ENCODE peak calls at places on chromosomes 1 and 21, in five cellular contexts. One of them, this sample, is unnamed.

GRCh38 chr1:87826639-87827345 is 498.1 kb downstream of the LMO4 start:
- DNase-seq in heart right ventricle: peak; percentile 73
- DNase-seq in colonic mucosa: peak; percentile 26
- DNase-seq in WTC11: no peak
- DNase-seq in A172: peak; percentile 13
- DNase-seq in this sample: peak; percentile 2

GRCh38 chr1:224673161-224673560 is 57.0 kb downstream of the CNIH3 start:
- DNase-seq in heart right ventricle: no peak
- DNase-seq in colonic mucosa: no peak
- DNase-seq in WTC11: no peak
- DNase-seq in A172: no peak
- DNase-seq in this sample: no peak

GRCh38 chr1:222996307-222996983 is 146.6 kb downstream of the TLR5 start:
- DNase-seq in heart right ventricle: no peak
- DNase-seq in colonic mucosa: no peak
- DNase-seq in WTC11: no peak
- DNase-seq in A172: no peak
- DNase-seq in this sample: peak; percentile 40

GRCh38 chr1:245001252-245001651 is 136.9 kb upstream of the HNRNPU start:
- DNase-seq in heart right ventricle: no peak
- DNase-seq in colonic mucosa: no peak
- DNase-seq in WTC11: no peak
- DNase-seq in A172: no peak
- DNase-seq in this sample: no peak

GRCh38 chr1:71649588-71649987 is 568.8 kb upstream of the ZRANB2 start:
- DNase-seq in heart right ventricle: no peak
- DNase-seq in colonic mucosa: no peak
- DNase-seq in WTC11: no peak
- DNase-seq in A172: no peak
- DNase-seq in this sample: no peak

GRCh38 chr1:6222644-6223043 is 13.1 kb downstream of the ICMT start:
- DNase-seq in heart right ventricle: peak; percentile 91
- DNase-seq in colonic mucosa: peak; percentile 62
- DNase-seq in WTC11: no peak
- DNase-seq in A172: peak; percentile 66
- DNase-seq in this sample: no peak

GRCh38 chr1:107609808-107610207 is 355.2 kb downstream of the VAV3 start:
- DNase-seq in heart right ventricle: no peak
- DNase-seq in colonic mucosa: no peak
- DNase-seq in WTC11: no peak
- DNase-seq in A172: no peak
- DNase-seq in this sample: no peak

GRCh38 chr1:238029126-238029525 is 138.4 kb upstream of the ZP4 start:
- DNase-seq in heart right ventricle: no peak
- DNase-seq in colonic mucosa: no peak
- DNase-seq in WTC11: no peak
- DNase-seq in A172: no peak
- DNase-seq in this sample: no peak

GRCh38 chr1:219416598-219417238 is 196.2 kb downstream of the ZC3H11B start:
- DNase-seq in heart right ventricle: peak; percentile 56
- DNase-seq in colonic mucosa: peak; percentile 71
- DNase-seq in WTC11: peak; percentile 72
- DNase-seq in A172: peak; percentile 74
- DNase-seq in this sample: peak; percentile 29

GRCh38 chr1:219542828-219543518 is 69.9 kb downstream of the ZC3H11B start:
- DNase-seq in heart right ventricle: no peak
- DNase-seq in colonic mucosa: no peak
- DNase-seq in WTC11: no peak
- DNase-seq in A172: peak; percentile 50
- DNase-seq in this sample: no peak

GRCh38 chr21:46189213-46189958 is 5.1 kb upstream of the SPATC1L start:
- DNase-seq in heart right ventricle: no peak
- DNase-seq in colonic mucosa: peak; percentile 20
- DNase-seq in WTC11: no peak
- DNase-seq in A172: peak; percentile 21
- DNase-seq in this sample: no peak

GRCh38 chr1:84174051-84174556 is 30.0 kb downstream of the PRKACB start:
- DNase-seq in heart right ventricle: no peak
- DNase-seq in colonic mucosa: no peak
- DNase-seq in WTC11: no peak
- DNase-seq in A172: peak; percentile 66
- DNase-seq in this sample: no peak

GRCh38 chr1:94050263-94050662 is 70.7 kb downstream of the ABCA4 start:
- DNase-seq in heart right ventricle: no peak
- DNase-seq in colonic mucosa: no peak
- DNase-seq in WTC11: no peak
- DNase-seq in A172: no peak
- DNase-seq in this sample: no peak

GRCh38 chr1:9655127-9655723 is 3.7 kb downstream of the PIK3CD start:
- DNase-seq in heart right ventricle: no peak
- DNase-seq in colonic mucosa: no peak
- DNase-seq in WTC11: no peak
- DNase-seq in A172: no peak
- DNase-seq in this sample: no peak